ENCODE peak calls at places on chromosomes 1 and 21, in five cellular contexts. Q is activated naive CD4-positive, alpha-beta T cell; F is M059J; I is NCI-H2171 treated with DMSO at 0.1 percent for 48 hours; D is PC-3. P is an unnamed sample.

GRCh38 chr21:23853796-23854379 is 1753.4 kb downstream of the MRPL39 start:
- DNase-seq in Q (no peak), F (peak), I (peak), D (peak), P (no peak)

GRCh38 chr1:154624756-154625643 is 17.0 kb upstream of the ADAR start:
- DNase-seq in Q (no peak), F (peak), I (no peak), D (no peak), P (no peak)

GRCh38 chr1:159877695-159878444 is 15.4 kb upstream of the VSIG8 start:
- DNase-seq in Q (no peak), F (peak), I (peak), D (no peak), P (no peak)

GRCh38 chr1:50237081-50237480 is 128.4 kb downstream of the ELAVL4 start:
- DNase-seq in Q (no peak), F (no peak), I (no peak), D (no peak), P (no peak)

GRCh38 chr1:1616838-1617237 is 1.5 kb downstream of the MIB2 start:
- DNase-seq in Q (no peak), F (no peak), I (no peak), D (no peak), P (no peak)

GRCh38 chr1:1308756-1309524 is 543 bp downstream of the PUSL1 start:
- DNase-seq in Q (no peak), F (no peak), I (peak), D (peak), P (no peak)

GRCh38 chr1:248840946-248841345 is 2.9 kb downstream of the ZNF672 start:
- DNase-seq in Q (no peak), F (no peak), I (no peak), D (no peak), P (no peak)

GRCh38 chr1:226463925-226464598 is 56.2 kb upstream of the PARP1 start:
- DNase-seq in Q (no peak), F (no peak), I (no peak), D (no peak), P (no peak)

GRCh38 chr1:214615871-214616270 is 12.9 kb downstream of the CENPF start:
- DNase-seq in Q (no peak), F (peak), I (no peak), D (peak), P (no peak)

GRCh38 chr1:230464618-230465017 is 38.5 kb upstream of the PGBD5 start:
- DNase-seq in Q (no peak), F (peak), I (peak), D (no peak), P (no peak)

GRCh38 chr1:16251381-16251780 is 14.4 kb upstream of the CPLANE2 start:
- DNase-seq in Q (no peak), F (no peak), I (no peak), D (no peak), P (no peak)